ENCODE peak calls at places on chromosome 14, in four cellular contexts. S is IMR-90, F is neuronal stem cell, H is H1. O is an unnamed sample.

GRCh38 chr14:26522985-26523384 is 74.8 kb downstream of the NOVA1 start:
- DNase-seq in S (peak; percentile 89), F (no peak), H (no peak), O (no peak)

GRCh38 chr14:74980746-74981661 is 21.7 kb upstream of the EIF2B2 start:
- DNase-seq in S (peak; percentile 19), F (peak; percentile 81), H (peak; percentile 72), O (peak; percentile 90)

GRCh38 chr14:59964251-59965007 is 44.5 kb downstream of the LRRC9 start:
- DNase-seq in S (peak; percentile 31), F (no peak), H (no peak), O (peak; percentile 83)

GRCh38 chr14:21108791-21109190 is 7.9 kb downstream of the TMEM253 start:
- DNase-seq in S (no peak), F (no peak), H (no peak), O (no peak)

GRCh38 chr14:75341639-75342038 is 63.0 kb downstream of the FOS start:
- DNase-seq in S (no peak), F (no peak), H (no peak), O (no peak)

GRCh38 chr14:35213869-35214387 is 78.3 kb upstream of the PSMA6 start:
- DNase-seq in S (peak; percentile 47), F (no peak), H (no peak), O (no peak)

GRCh38 chr14:104224516-104225281 is 86.3 kb downstream of the KIF26A start:
- DNase-seq in S (no peak), F (no peak), H (peak; percentile 88), O (peak; percentile 50)

GRCh38 chr14:77278461-77279230 is 7.6 kb upstream of the NGB start:
- DNase-seq in S (no peak), F (no peak), H (no peak), O (no peak)

GRCh38 chr14:73237219-73237785 is at the start of gene PAPLN:
- DNase-seq in S (no peak), F (no peak), H (peak; percentile 77), O (peak; percentile 22)
- H3K18ac ChIP-seq in S (no peak within 1 kb of the TSS), F (peak within 1 kb of the TSS; percentile 49), H (peak within 1 kb of the TSS; percentile 89), O (peak within 1 kb of the TSS; percentile 22)

GRCh38 chr14:65237023-65237814 is 134.9 kb upstream of the MAX start:
- DNase-seq in S (peak; percentile 49), F (no peak), H (no peak), O (no peak)
- H2AK5ac ChIP-seq in S (peak overlapping the region; percentile 94), F (no peak overlapping the region), H (no peak overlapping the region), O (no peak overlapping the region)

GRCh38 chr14:61403411-61403810 is 82.0 kb downstream of the PRKCH start:
- DNase-seq in S (no peak), F (no peak), H (no peak), O (no peak)
- H3K4me3 ChIP-seq in S (no peak overlapping the region), F (no peak overlapping the region), H (no peak overlapping the region), O (no peak overlapping the region)

GRCh38 chr14:71722885-71723284 is 209.3 kb upstream of the RGS6 start:
- DNase-seq in S (no peak), F (no peak), H (no peak), O (no peak)

GRCh38 chr14:71725802-71726638 is 206.2 kb upstream of the RGS6 start:
- DNase-seq in S (peak; percentile 86), F (no peak), H (no peak), O (no peak)

GRCh38 chr14:71726639-71727085 is 205.6 kb upstream of the RGS6 start:
- DNase-seq in S (no peak), F (no peak), H (no peak), O (no peak)

GRCh38 chr14:71720978-71721624 is 211.1 kb upstream of the RGS6 start:
- DNase-seq in S (peak; percentile 85), F (peak; percentile 36), H (peak; percentile 64), O (peak; percentile 90)

DNA sequence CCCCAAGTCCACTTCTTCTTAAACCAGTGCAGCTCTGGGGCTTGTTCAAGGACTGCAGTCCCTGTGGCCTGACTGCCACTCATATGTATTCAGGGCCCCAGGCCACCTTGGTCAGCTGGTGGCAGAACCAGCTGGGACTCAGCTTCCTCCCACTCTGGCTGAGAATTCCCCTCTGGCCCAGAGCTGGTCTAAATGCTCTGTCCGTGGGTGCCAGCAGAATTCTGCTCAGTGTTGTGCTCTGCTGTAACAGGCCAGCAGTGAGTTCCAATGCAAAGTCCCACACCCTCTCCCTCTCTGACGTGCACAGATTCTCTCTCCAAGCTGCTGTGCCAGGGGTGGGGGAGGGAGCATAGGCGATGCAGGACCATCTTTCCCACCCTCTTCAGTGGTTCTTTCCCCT is 210.4 kb upstream of the RGS6 start:
- DNase-seq in S (no peak), F (no peak), H (no peak), O (no peak)
- H3K18ac ChIP-seq in S (no peak overlapping the region), F (peak overlapping the region; percentile 15), H (no peak overlapping the region), O (no peak overlapping the region)

O was measured in mesendoderm.